ENCODE peak calls at places on chromosomes 3 and 15, in five cellular contexts. N, T, V, M and R are unnamed samples.

GRCh38 chr15:72911658-72912057 is 128.1 kb upstream of the ADPGK start:
- DNase-seq in T (no peak), M (no peak), N (no peak), V (no peak), R (no peak)

GRCh38 chr3:197003461-197004385 is 25.9 kb downstream of the MELTF start:
- DNase-seq in N (no peak), M (no peak), V (peak; percentile 20), T (no peak), R (no peak)

GRCh38 chr15:40498418-40498817 is 27.6 kb downstream of the CHST14 start:
- DNase-seq in T (no peak), V (no peak), N (no peak), M (no peak), R (no peak)

GRCh38 chr3:58034738-58035511 is 26.7 kb downstream of the FLNB start:
- DNase-seq in V (no peak), N (no peak), M (no peak), T (no peak), R (no peak)

GRCh38 chr15:73464602-73465001 is 21.6 kb downstream of the REC114 start:
- DNase-seq in M (no peak), V (no peak), T (no peak), N (no peak), R (no peak)

GRCh38 chr3:149455366-149455765 is 19.1 kb upstream of the TM4SF4 start:
- DNase-seq in M (no peak), N (no peak), V (no peak), T (no peak), R (no peak)

GRCh38 chr15:66803182-66803729 is 101.2 kb downstream of the SMAD6 start:
- DNase-seq in M (no peak), V (peak; percentile 81), T (peak; percentile 97), N (peak; percentile 98), R (peak; percentile 17)

GRCh38 chr3:150357140-150357539 is 51.0 kb upstream of the TSC22D2 start:
- DNase-seq in T (no peak), N (no peak), M (no peak), V (no peak), R (no peak)

GRCh38 chr3:149706905-149707304 is 45.4 kb downstream of the COMMD2 start:
- DNase-seq in V (no peak), T (no peak), M (no peak), N (peak; percentile 74), R (no peak)

GRCh38 chr3:16686679-16687078 is 81.5 kb upstream of the DAZL start:
- DNase-seq in V (no peak), M (no peak), N (no peak), T (no peak), R (no peak)

GRCh38 chr3:13783556-13783955 is 96.3 kb downstream of the WNT7A start:
- DNase-seq in T (no peak), V (no peak), M (peak; percentile 53), N (no peak), R (no peak)

GRCh38 chr3:46681387-46681786 is 12.1 kb downstream of the ALS2CL start:
- DNase-seq in N (no peak), T (no peak), V (no peak), M (no peak), R (no peak)

GRCh38 chr3:157523814-157524213 is 20.6 kb upstream of the VEPH1 start:
- DNase-seq in V (no peak), N (no peak), M (no peak), T (no peak), R (no peak)

GRCh38 chr3:48558446-48559134 is 2.0 kb upstream of the PFKFB4 start:
- DNase-seq in N (no peak), T (no peak), V (peak; percentile 47), M (no peak), R (peak; percentile 80)

GRCh38 chr3:188194327-188194726 is 40.4 kb downstream of the LPP start:
- DNase-seq in T (no peak), M (no peak), N (no peak), V (no peak), R (no peak)

GRCh38 chr15:90619939-90620338 is 90.2 kb downstream of the CRTC3 start:
- DNase-seq in V (no peak), T (no peak), M (no peak), N (no peak), R (no peak)

GRCh38 chr3:151308089-151308488 is 8.5 kb downstream of the GPR87 start:
- DNase-seq in M (no peak), V (no peak), T (no peak), N (no peak), R (no peak)

GRCh38 chr3:165444745-165445144 is 248.6 kb upstream of the SLITRK3 start:
- DNase-seq in M (no peak), N (no peak), V (no peak), T (no peak), R (no peak)

GRCh38 chr15:41971089-41971892 is 1.1 kb downstream of the EHD4 start:
- DNase-seq in T (peak; percentile 84), N (peak; percentile 12), V (peak; percentile 60), M (peak; percentile 7), R (peak; percentile 15)

GRCh38 chr3:124512881-124513609 is 217.2 kb upstream of the UMPS start:
- DNase-seq in M (no peak), T (no peak), V (no peak), N (no peak), R (no peak)

GRCh38 chr15:74265046-74265639 is 29.0 kb downstream of the CCDC33 start:
- DNase-seq in V (no peak), N (no peak), M (no peak), T (no peak), R (no peak)

GRCh38 chr3:134179508-134179907 is 71.2 kb downstream of the RYK start:
- DNase-seq in M (no peak), V (no peak), N (no peak), T (no peak), R (no peak)

GRCh38 chr3:101216710-101217457 is 103.5 kb downstream of the IMPG2 start:
- DNase-seq in V (peak; percentile 43), N (peak; percentile 24), T (peak; percentile 85), M (no peak), R (no peak)

GRCh38 chr15:27342991-27343390 is 372.0 kb downstream of the GABRG3 start:
- DNase-seq in V (no peak), N (no peak), T (no peak), M (no peak), R (no peak)

GRCh38 chr3:151228291-151229125 is 25.5 kb upstream of the GPR171 start:
- DNase-seq in N (peak; percentile 16), V (no peak), M (no peak), T (no peak), R (no peak)

GRCh38 chr3:56933803-56934202 is 126.7 kb upstream of the SPATA12 start:
- DNase-seq in M (no peak), N (no peak), T (no peak), V (no peak), R (no peak)

GRCh38 chr15:52642386-52643361 is 36.5 kb downstream of the ATOSA start:
- DNase-seq in V (no peak), T (no peak), N (no peak), M (no peak), R (no peak)

GRCh38 chr3:189303584-189303983 is 131.8 kb downstream of the TPRG1 start:
- DNase-seq in N (no peak), T (no peak), V (no peak), M (no peak), R (no peak)

GRCh38 chr15:64697911-64698369 is 77.4 kb downstream of the RBPMS2 start:
- DNase-seq in N (no peak), T (no peak), M (no peak), V (no peak), R (no peak)

GRCh38 chr3:184741798-184742675 is 30.2 kb upstream of the MAGEF1 start:
- DNase-seq in V (no peak), T (peak; percentile 24), M (no peak), N (no peak), R (no peak)

GRCh38 chr3:141147657-141148056 is 84.0 kb upstream of the PXYLP1 start:
- DNase-seq in V (no peak), T (no peak), N (no peak), M (no peak), R (no peak)

GRCh38 chr3:188916934-188917391 is 254.8 kb upstream of the TPRG1 start:
- DNase-seq in V (no peak), N (no peak), M (no peak), T (no peak), R (no peak)

GRCh38 chr3:127831723-127832172 is 9.4 kb upstream of the MGLL start:
- DNase-seq in V (peak; percentile 33), M (peak; percentile 22), T (no peak), N (peak; percentile 42), R (peak; percentile 56)

GRCh38 chr3:13069495-13069894 is 3.7 kb downstream of the IQSEC1 start:
- DNase-seq in N (no peak), T (no peak), V (no peak), M (no peak), R (no peak)

GRCh38 chr3:162847511-162847910 is 1350.9 kb downstream of the OTOL1 start:
- DNase-seq in M (no peak), V (no peak), T (no peak), N (no peak), R (no peak)